ENCODE peak calls at places on chromosomes 7 and 10, in nine cellular contexts. Z is CD8-positive, alpha-beta T cell; X is adrenal gland; W is LNCaP clone FGC; B is AG09309; D is foreskin fibroblast; U is K562; J is fibroblast of lung; O is brain microvascular endothelial cell. P is an unnamed sample.

GRCh38 chr7:154907651-154908620 is 95.0 kb downstream of the PAXIP1 start:
- DNase-seq in J (no peak), Z (no peak), U (no peak), X (no peak), W (no peak), D (no peak), O (no peak), B (no peak), P (no peak)

GRCh38 chr10:33880291-33880690 is 545.8 kb upstream of the NRP1 start:
- DNase-seq in O (no peak), X (no peak), W (no peak), D (no peak), U (no peak), B (no peak), J (peak), Z (no peak), P (peak)

GRCh38 chr7:55483061-55483460 is 89.2 kb downstream of the VOPP1 start:
- DNase-seq in X (peak), D (no peak), B (no peak), J (no peak), O (no peak), U (no peak), W (no peak), Z (no peak), P (no peak)

GRCh38 chr7:140229591-140230516 is 53.1 kb upstream of the KDM7A start:
- DNase-seq in D (no peak), J (no peak), W (no peak), X (no peak), Z (peak), U (no peak), B (no peak), O (no peak), P (no peak)

GRCh38 chr10:1578392-1579140 is 158.8 kb downstream of the ADARB2 start:
- DNase-seq in O (no peak), Z (no peak), U (no peak), W (no peak), X (no peak), B (no peak), J (no peak), D (no peak), P (no peak)

GRCh38 chr10:52779541-52780390 is 7.2 kb upstream of the MBL2 start:
- DNase-seq in D (peak), U (peak), O (peak), Z (no peak), X (peak), W (peak), J (peak), B (no peak), P (peak)

GRCh38 chr10:72338180-72338579 is 16.5 kb downstream of the DNAJB12 start:
- DNase-seq in W (no peak), J (no peak), O (no peak), X (no peak), U (no peak), Z (no peak), B (no peak), D (no peak), P (no peak)

GRCh38 chr7:75772081-75773077 is at the start of gene CCL26:
- DNase-seq in Z (no peak), O (peak), X (peak), U (no peak), J (peak), B (peak), D (peak), W (no peak), P (peak)

GRCh38 chr10:122225324-122225723 is 45.8 kb upstream of the BTBD16 start:
- DNase-seq in B (no peak), W (no peak), D (no peak), Z (no peak), J (no peak), O (no peak), X (no peak), U (no peak), P (no peak)

GRCh38 chr10:91891285-91892001 is 17.8 kb downstream of the FGFBP3 start:
- DNase-seq in B (no peak), U (no peak), W (peak), J (peak), X (peak), O (peak), D (peak), Z (no peak), P (peak)

GRCh38 chr10:50538473-50539398 is 85.0 kb downstream of the SGMS1 start:
- DNase-seq in O (no peak), D (no peak), Z (no peak), W (no peak), J (no peak), U (peak), X (no peak), B (no peak), P (peak)

GRCh38 chr10:662686-663465 is 26.6 kb downstream of the DIP2C start:
- DNase-seq in X (no peak), D (no peak), B (no peak), O (no peak), W (no peak), J (no peak), U (no peak), Z (no peak), P (no peak)

GRCh38 chr10:5575482-5576153 is 50.9 kb downstream of the CALML3 start:
- DNase-seq in J (peak), B (peak), U (no peak), Z (no peak), W (no peak), D (peak), X (no peak), O (no peak), P (no peak)

GRCh38 chr7:14876194-14876593 is 26.4 kb downstream of the DGKB start:
- DNase-seq in J (no peak), U (no peak), X (no peak), O (no peak), D (no peak), W (no peak), Z (no peak), B (no peak), P (no peak)

GRCh38 chr10:43952760-43953159 is 304.1 kb upstream of the ZNF32 start:
- DNase-seq in D (no peak), X (no peak), J (no peak), W (no peak), B (no peak), Z (no peak), O (no peak), U (no peak), P (no peak)

GRCh38 chr7:22355620-22356009 is 1.3 kb downstream of the RAPGEF5 start:
- DNase-seq in J (no peak), X (no peak), Z (no peak), D (no peak), W (no peak), O (no peak), B (no peak), U (no peak), P (no peak)

GRCh38 chr7:134856692-134857091 is 77.3 kb downstream of the CALD1 start:
- DNase-seq in D (peak), U (no peak), X (no peak), Z (no peak), W (peak), J (peak), O (no peak), B (no peak), P (no peak)

GRCh38 chr10:86182150-86182549 is 184.4 kb downstream of the GRID1 start:
- DNase-seq in D (no peak), W (no peak), O (no peak), U (no peak), B (no peak), Z (no peak), X (no peak), J (no peak), P (no peak)

GRCh38 chr10:113743594-113743993 is 7.9 kb upstream of the PLEKHS1 start:
- DNase-seq in Z (no peak), B (no peak), J (no peak), X (no peak), D (no peak), W (no peak), U (no peak), O (no peak), P (no peak)

GRCh38 chr7:24854866-24855265 is 97.6 kb upstream of the GSDME start:
- DNase-seq in O (no peak), Z (no peak), W (no peak), X (no peak), D (peak), B (peak), J (no peak), U (no peak), P (no peak)

GRCh38 chr7:68176974-68177373 is 1180.3 kb downstream of the TYW1 start:
- DNase-seq in D (no peak), Z (no peak), U (peak), B (peak), W (peak), X (peak), O (peak), J (peak), P (peak)

GRCh38 chr10:125782661-125783060 is 7.0 kb upstream of the MMP21 start:
- DNase-seq in J (no peak), B (no peak), D (peak), U (no peak), Z (no peak), X (no peak), O (no peak), W (no peak), P (no peak)

GRCh38 chr10:125783408-125783807 is 7.8 kb upstream of the MMP21 start:
- DNase-seq in U (no peak), J (no peak), X (no peak), D (no peak), B (no peak), O (no peak), W (no peak), Z (no peak), P (no peak)

GRCh38 chr10:125782055-125782454 is 6.4 kb upstream of the MMP21 start:
- DNase-seq in D (no peak), X (no peak), B (no peak), W (no peak), Z (no peak), O (no peak), U (no peak), J (no peak), P (no peak)

GRCh38 chr10:125785831-125786230 is 10.2 kb upstream of the MMP21 start:
- DNase-seq in B (no peak), O (no peak), X (no peak), D (no peak), Z (no peak), U (no peak), W (no peak), J (no peak), P (no peak)

GRCh38 chr10:125783957-125784356 is 8.3 kb upstream of the MMP21 start:
- DNase-seq in O (no peak), D (no peak), Z (no peak), J (peak), B (no peak), U (no peak), X (no peak), W (no peak), P (no peak)
- TF ChIP-seq CTCF in O (no peak), D (no peak), Z (no peak), J (no peak), B (no peak), U (no peak), X (no peak), W (no peak), P (no peak)

GRCh38 chr10:77711683-77712049 is 74.1 kb upstream of the KCNMA1 start:
- DNase-seq in J (no peak), U (no peak), X (no peak), Z (no peak), W (no peak), O (no peak), D (no peak), B (no peak), P (no peak)
- H3K4me3 ChIP-seq in J (no peak), U (no peak), X (no peak), Z (no peak), W (no peak), O (no peak), D (no peak), B (no peak), P (no peak)

DNA sequence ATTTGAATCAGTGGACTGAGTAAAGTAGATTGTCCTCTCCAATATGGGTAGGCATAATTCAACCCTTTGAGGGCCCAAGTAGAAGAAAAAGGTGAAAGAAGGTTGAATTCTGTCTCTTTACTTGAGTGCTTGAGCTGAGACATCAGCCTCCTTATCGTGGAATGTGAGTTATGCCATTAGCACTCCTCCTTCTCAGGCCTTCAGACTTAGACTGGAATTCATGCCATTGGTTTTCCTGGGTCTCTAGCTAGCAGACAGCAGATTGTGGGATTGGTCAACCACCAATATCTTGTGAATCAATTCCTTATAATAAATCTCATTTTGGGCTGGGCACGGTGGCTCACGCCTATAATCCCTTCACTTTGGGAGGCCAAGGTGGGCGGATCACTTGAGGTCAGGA is 89.2 kb downstream of the CUL2 start:
- DNase-seq in Z (no peak), X (no peak), B (no peak), U (no peak), J (no peak), W (no peak), O (peak), D (no peak), P (no peak)
- TF ChIP-seq CTCF in Z (no peak), X (no peak), B (no peak), U (no peak), J (no peak), W (no peak), O (no peak), D (no peak), P (no peak)

DNA sequence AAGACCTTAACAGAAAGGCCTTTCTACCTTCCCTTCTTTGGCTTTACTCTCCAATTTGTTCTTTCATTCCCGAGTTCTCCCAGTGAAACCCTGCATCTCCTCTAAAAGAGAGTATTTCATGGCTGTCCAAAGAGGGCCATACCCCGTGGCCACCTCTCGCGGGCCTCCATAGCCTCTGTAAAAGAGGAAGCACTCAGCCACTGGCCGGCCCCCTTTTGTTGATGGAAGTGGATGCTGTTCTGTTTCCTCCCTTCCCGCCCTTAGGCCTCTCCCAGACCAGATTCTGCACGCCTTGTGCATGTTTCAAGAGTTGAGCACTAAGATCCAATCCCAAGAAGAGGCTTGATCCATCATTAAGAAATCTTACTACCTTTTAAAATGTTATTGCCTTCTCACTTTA is 6.7 kb upstream of the FEZF1 start:
- DNase-seq in Z (no peak), D (no peak), B (no peak), X (no peak), J (no peak), U (no peak), W (no peak), O (no peak), P (no peak)
- H3K4me3 ChIP-seq in Z (no peak), D (no peak), B (no peak), X (no peak), J (no peak), U (no peak), W (no peak), O (no peak), P (no peak)

GRCh38 chr7:1446611-1447032 is 12.6 kb downstream of the MICALL2 start:
- DNase-seq in D (no peak), J (no peak), X (peak), Z (no peak), W (no peak), O (no peak), B (no peak), U (no peak), P (no peak)

GRCh38 chr7:1444214-1444924 is 14.9 kb downstream of the MICALL2 start:
- DNase-seq in Z (no peak), U (no peak), W (no peak), O (no peak), X (peak), J (no peak), B (no peak), D (no peak), P (no peak)

GRCh38 chr7:1444925-1445322 is 14.3 kb downstream of the MICALL2 start:
- DNase-seq in O (no peak), B (no peak), D (no peak), U (no peak), X (peak), Z (no peak), J (no peak), W (no peak), P (no peak)

GRCh38 chr7:1447112-1447511 is 12.2 kb downstream of the MICALL2 start:
- DNase-seq in D (no peak), Z (no peak), U (no peak), B (no peak), W (no peak), O (no peak), X (no peak), J (no peak), P (no peak)

GRCh38 chr7:1445341-1445740 is 13.9 kb downstream of the MICALL2 start:
- DNase-seq in Z (no peak), U (no peak), B (no peak), X (peak), J (no peak), D (no peak), W (no peak), O (no peak), P (no peak)
- TF ChIP-seq CTCF in Z (no peak), U (no peak), B (no peak), X (no peak), J (no peak), D (no peak), W (no peak), O (no peak), P (no peak)

P was measured in epithelial cell of esophagus.